ENCODE peak calls at places on chromosomes 12 and 14, in nine cellular contexts. X is IMR-90; Z is mesendoderm; N is iPS DF 6.9; F is OCI-LY7; G is RWPE1; E is thoracic aorta; M is CD4-positive, CD25-positive, alpha-beta regulatory T cell; O is substantia nigra. D is an unnamed sample.
A peak's percentile ranks its signal among the peaks of the same experiment; 100 is the strongest.

GRCh38 chr12:56333679-56334489 is at the start of gene PAN2:
- DNase-seq in O (peak; percentile 93), N (peak; percentile 83), F (peak; percentile 99), Z (peak; percentile 99), X (peak; percentile 97), G (peak; percentile 100), M (peak; percentile 98), E (peak; percentile 84), D (peak; percentile 98)

GRCh38 chr12:132557969-132558856 is 52.2 kb downstream of the LRCOL1 start:
- DNase-seq in O (no peak), Z (peak; percentile 28), X (no peak), E (no peak), F (no peak), M (peak; percentile 22), N (no peak), G (no peak), D (no peak)

GRCh38 chr12:68317047-68317667 is 15.0 kb downstream of the MDM1 start:
- DNase-seq in F (peak; percentile 72), E (no peak), G (peak; percentile 16), O (no peak), M (peak; percentile 75), Z (peak; percentile 34), X (peak; percentile 68), N (no peak), D (peak; percentile 65)

GRCh38 chr12:49987620-49988303 is 15.0 kb downstream of the AQP6 start:
- DNase-seq in G (no peak), N (no peak), Z (no peak), O (no peak), E (no peak), X (no peak), F (no peak), M (no peak), D (no peak)

GRCh38 chr12:292186-292585 is 29.6 kb upstream of the SLC6A13 start:
- DNase-seq in E (no peak), O (no peak), G (peak; percentile 7), X (peak; percentile 51), N (no peak), Z (no peak), M (no peak), F (no peak), D (no peak)

GRCh38 chr14:103748539-103748867 is 32.9 kb downstream of the ZFYVE21 start:
- DNase-seq in M (peak; percentile 80), F (peak; percentile 92), N (no peak), Z (no peak), O (no peak), X (no peak), E (no peak), G (no peak), D (no peak)

GRCh38 chr12:56137853-56138571 is 9.9 kb downstream of the ESYT1 start:
- DNase-seq in X (no peak), O (no peak), F (no peak), E (no peak), N (no peak), G (no peak), Z (no peak), M (no peak), D (no peak)

GRCh38 chr12:20188930-20189653 is 179.2 kb upstream of the PDE3A start:
- DNase-seq in X (no peak), G (no peak), F (no peak), E (no peak), O (no peak), N (no peak), M (no peak), Z (peak; percentile 38), D (no peak)

GRCh38 chr12:103469716-103470115 is 26.1 kb downstream of the C12orf42 start:
- DNase-seq in M (no peak), G (no peak), O (no peak), N (no peak), X (no peak), F (no peak), Z (no peak), E (no peak), D (no peak)

GRCh38 chr12:51082561-51083139 is 746 bp downstream of the CSRNP2 start:
- DNase-seq in E (no peak), N (peak; percentile 16), M (peak; percentile 39), Z (peak; percentile 87), G (peak; percentile 45), O (no peak), X (peak; percentile 39), F (peak; percentile 43), D (peak; percentile 32)

GRCh38 chr12:132484183-132484890 is 5.6 kb upstream of the FBRSL1 start:
- DNase-seq in G (no peak), Z (no peak), O (no peak), F (no peak), E (no peak), N (no peak), M (no peak), X (no peak), D (no peak)

GRCh38 chr12:65741662-65742480 is 82.4 kb upstream of the HMGA2 start:
- DNase-seq in O (no peak), G (peak; percentile 48), X (peak; percentile 51), M (no peak), F (no peak), Z (peak; percentile 89), N (no peak), E (no peak), D (no peak)

GRCh38 chr12:63905523-63905922 is 61.0 kb downstream of the SRGAP1 start:
- DNase-seq in E (no peak), N (no peak), G (no peak), F (no peak), Z (no peak), O (no peak), X (peak; percentile 35), M (no peak), D (peak; percentile 55)

GRCh38 chr12:66279127-66279712 is 23.1 kb upstream of the HELB start:
- DNase-seq in E (no peak), F (no peak), N (no peak), Z (peak; percentile 44), X (peak; percentile 22), M (peak; percentile 62), O (no peak), G (peak; percentile 21), D (peak; percentile 41)

GRCh38 chr12:113422030-113422900 is at the start of gene SDSL:
- DNase-seq in X (peak; percentile 80), O (peak; percentile 82), M (peak; percentile 15), F (peak; percentile 83), Z (peak; percentile 81), E (peak; percentile 25), N (no peak), G (peak; percentile 91), D (peak; percentile 96)

GRCh38 chr12:42893196-42893595 is 303.6 kb upstream of the PRICKLE1 start:
- DNase-seq in F (no peak), O (no peak), G (no peak), M (no peak), E (no peak), Z (no peak), N (no peak), X (no peak), D (no peak)

GRCh38 chr14:104866451-104867370 is 1.6 kb downstream of the CEP170B start:
- DNase-seq in Z (no peak), X (no peak), O (no peak), F (no peak), E (no peak), G (no peak), N (no peak), M (no peak), D (no peak)

GRCh38 chr14:104863923-104864266 is 1.2 kb upstream of the CEP170B start:
- DNase-seq in O (no peak), M (no peak), Z (peak; percentile 57), E (no peak), X (no peak), G (no peak), F (no peak), N (no peak), D (no peak)

GRCh38 chr14:104864267-104865068 is 600 bp upstream of the CEP170B start:
- DNase-seq in M (no peak), F (no peak), Z (peak; percentile 86), O (no peak), X (no peak), E (no peak), G (peak; percentile 83), N (no peak), D (peak; percentile 77)

GRCh38 chr14:104865631-104866441 is 768 bp downstream of the CEP170B start:
- DNase-seq in E (no peak), X (peak; percentile 67), Z (peak; percentile 83), F (no peak), N (no peak), G (peak; percentile 69), O (peak; percentile 51), M (peak; percentile 21), D (peak; percentile 61)

GRCh38 chr14:104865069-104865630 is at the start of gene CEP170B:
- DNase-seq in G (peak; percentile 78), N (no peak), M (peak; percentile 38), O (peak; percentile 35), Z (peak; percentile 32), F (peak; percentile 22), X (peak; percentile 21), E (no peak), D (peak; percentile 36)
- H3K27ac ChIP-seq in G (peak within 1 kb of the TSS; percentile 91), N (no peak within 1 kb of the TSS), M (no peak within 1 kb of the TSS), O (peak within 1 kb of the TSS; percentile 38), Z (peak within 1 kb of the TSS; percentile 47), F (no peak within 1 kb of the TSS), X (peak within 1 kb of the TSS; percentile 70), E (peak within 1 kb of the TSS; percentile 59), D (peak within 1 kb of the TSS; percentile 39)

GRCh38 chr14:55609681-55610080 is 29.7 kb downstream of the KTN1 start:
- DNase-seq in E (no peak), F (no peak), G (peak; percentile 25), N (no peak), O (no peak), M (no peak), X (peak; percentile 61), Z (peak; percentile 41), D (peak; percentile 82)
- H3K27ac ChIP-seq in E (peak overlapping the region; percentile 6), F (no peak overlapping the region), G (no peak overlapping the region), N (no peak overlapping the region), O (no peak overlapping the region), M (no peak overlapping the region), X (no peak overlapping the region), Z (no peak overlapping the region), D (peak overlapping the region; percentile 0)

DNA sequence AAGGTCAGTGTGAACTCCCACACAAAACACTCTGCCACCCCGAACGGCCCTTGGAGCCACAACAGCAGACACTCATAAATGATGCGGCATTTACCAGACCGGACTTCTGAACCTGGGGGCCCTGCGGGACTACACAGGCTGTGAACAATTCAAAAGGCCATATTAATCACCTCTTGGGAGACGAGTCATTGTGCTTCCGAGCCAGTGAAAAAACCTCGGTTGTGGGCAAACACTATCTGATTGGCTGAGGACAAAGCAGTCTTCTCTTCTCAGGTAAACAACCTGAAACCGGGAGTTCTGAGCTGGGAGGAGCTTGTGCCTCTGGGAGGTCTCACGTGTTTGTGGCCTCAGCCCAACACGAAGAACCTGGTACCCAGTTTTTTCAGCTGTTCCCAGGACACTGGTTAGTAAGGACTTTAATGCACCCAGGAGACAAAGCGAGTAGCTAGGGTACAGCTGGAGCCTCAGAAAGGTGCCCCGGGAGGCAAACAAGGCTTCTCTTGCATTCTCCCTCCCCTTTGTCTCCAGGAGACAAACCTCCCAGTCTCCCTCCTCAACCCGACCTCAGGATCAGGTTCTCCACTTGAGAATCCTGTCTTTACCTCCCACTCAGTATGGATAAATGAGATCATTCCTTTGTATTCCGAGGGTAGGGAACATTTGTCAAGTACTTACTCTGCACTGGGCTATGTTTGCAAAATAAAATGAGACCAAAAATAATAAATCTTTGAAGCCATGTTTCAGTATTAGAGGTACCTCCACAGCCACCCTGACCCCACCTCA is 35.2 kb downstream of the VWF start:
- DNase-seq in M (no peak), G (peak; percentile 57), E (no peak), F (no peak), X (peak; percentile 52), O (no peak), N (peak; percentile 33), Z (peak; percentile 75), D (peak; percentile 84)
- H3K27ac ChIP-seq in M (no peak overlapping the region), G (no peak overlapping the region), E (no peak overlapping the region), F (no peak overlapping the region), X (no peak overlapping the region), O (no peak overlapping the region), N (no peak overlapping the region), Z (no peak overlapping the region), D (peak overlapping the region; percentile 51)

GRCh38 chr14:95096476-95096875 is 60.9 kb downstream of the DICER1 start:
- DNase-seq in F (no peak), X (no peak), E (no peak), M (no peak), G (no peak), O (no peak), N (no peak), Z (no peak), D (no peak)
- H3K27ac ChIP-seq in F (no peak overlapping the region), X (no peak overlapping the region), E (no peak overlapping the region), M (no peak overlapping the region), G (no peak overlapping the region), O (peak overlapping the region; percentile 5), N (no peak overlapping the region), Z (no peak overlapping the region), D (no peak overlapping the region)